ENCODE peak calls at places on chromosome 11, in seven cellular contexts. Q, U, T, S, L, I and V are unnamed samples.

GRCh38 chr11:122852071-122852831 is 14.0 kb downstream of the CRTAM start:
- DNase-seq in Q (no peak), U (no peak), T (no peak), S (no peak), L (no peak), I (no peak), V (no peak)

GRCh38 chr11:120536797-120537169 is 25.2 kb downstream of the GRIK4 start:
- DNase-seq in Q (no peak), U (no peak), T (no peak), S (no peak), L (no peak), I (no peak), V (no peak)

GRCh38 chr11:120601566-120601965 is 90.0 kb downstream of the GRIK4 start:
- DNase-seq in Q (no peak), U (no peak), T (no peak), S (no peak), L (no peak), I (no peak), V (no peak)

GRCh38 chr11:75673977-75674582 is 5.2 kb upstream of the MAP6 start:
- DNase-seq in Q (no peak), U (peak; percentile 55), T (no peak), S (peak; percentile 43), L (no peak), I (peak; percentile 15), V (no peak)

GRCh38 chr11:108787105-108787504 is 122.2 kb downstream of the DDX10 start:
- DNase-seq in Q (no peak), U (no peak), T (no peak), S (no peak), L (no peak), I (no peak), V (no peak)

GRCh38 chr11:31005202-31005601 is 364.3 kb downstream of the DCDC1 start:
- DNase-seq in Q (no peak), U (no peak), T (no peak), S (no peak), L (no peak), I (no peak), V (no peak)

GRCh38 chr11:7060828-7061227 is 28.0 kb upstream of the RBMXL2 start:
- DNase-seq in Q (no peak), U (no peak), T (no peak), S (no peak), L (no peak), I (no peak), V (no peak)

GRCh38 chr11:127649958-127650357 is 649.4 kb upstream of the KIRREL3 start:
- DNase-seq in Q (no peak), U (no peak), T (no peak), S (no peak), L (no peak), I (no peak), V (no peak)

GRCh38 chr11:65060913-65061408 is 2.6 kb upstream of the NAALADL1 start:
- DNase-seq in Q (no peak), U (no peak), T (peak; percentile 67), S (no peak), L (no peak), I (peak; percentile 42), V (no peak)

GRCh38 chr11:115869780-115870431 is 365.7 kb upstream of the CADM1 start:
- DNase-seq in Q (peak; percentile 55), U (no peak), T (peak; percentile 60), S (no peak), L (peak; percentile 51), I (peak; percentile 13), V (peak; percentile 57)

GRCh38 chr11:40842750-40843339 is 616.6 kb downstream of the LRRC4C start:
- DNase-seq in Q (no peak), U (no peak), T (no peak), S (no peak), L (no peak), I (no peak), V (no peak)

GRCh38 chr11:117083011-117083940 is 15.0 kb downstream of the SIK3 start:
- DNase-seq in Q (no peak), U (no peak), T (no peak), S (no peak), L (no peak), I (no peak), V (no peak)

GRCh38 chr11:67397536-67397935 is 4.1 kb downstream of the PPP1CA start:
- DNase-seq in Q (no peak), U (no peak), T (no peak), S (no peak), L (no peak), I (no peak), V (no peak)

GRCh38 chr11:67395555-67396257 is 3.9 kb downstream of the RAD9A start:
- DNase-seq in Q (no peak), U (no peak), T (no peak), S (no peak), L (no peak), I (no peak), V (no peak)

GRCh38 chr11:67397986-67398660 is 3.5 kb downstream of the PPP1CA start:
- DNase-seq in Q (no peak), U (no peak), T (no peak), S (no peak), L (no peak), I (no peak), V (no peak)

GRCh38 chr11:67396258-67396581 is 4.4 kb downstream of the RAD9A start:
- DNase-seq in Q (no peak), U (no peak), T (no peak), S (no peak), L (no peak), I (no peak), V (no peak)

DNA sequence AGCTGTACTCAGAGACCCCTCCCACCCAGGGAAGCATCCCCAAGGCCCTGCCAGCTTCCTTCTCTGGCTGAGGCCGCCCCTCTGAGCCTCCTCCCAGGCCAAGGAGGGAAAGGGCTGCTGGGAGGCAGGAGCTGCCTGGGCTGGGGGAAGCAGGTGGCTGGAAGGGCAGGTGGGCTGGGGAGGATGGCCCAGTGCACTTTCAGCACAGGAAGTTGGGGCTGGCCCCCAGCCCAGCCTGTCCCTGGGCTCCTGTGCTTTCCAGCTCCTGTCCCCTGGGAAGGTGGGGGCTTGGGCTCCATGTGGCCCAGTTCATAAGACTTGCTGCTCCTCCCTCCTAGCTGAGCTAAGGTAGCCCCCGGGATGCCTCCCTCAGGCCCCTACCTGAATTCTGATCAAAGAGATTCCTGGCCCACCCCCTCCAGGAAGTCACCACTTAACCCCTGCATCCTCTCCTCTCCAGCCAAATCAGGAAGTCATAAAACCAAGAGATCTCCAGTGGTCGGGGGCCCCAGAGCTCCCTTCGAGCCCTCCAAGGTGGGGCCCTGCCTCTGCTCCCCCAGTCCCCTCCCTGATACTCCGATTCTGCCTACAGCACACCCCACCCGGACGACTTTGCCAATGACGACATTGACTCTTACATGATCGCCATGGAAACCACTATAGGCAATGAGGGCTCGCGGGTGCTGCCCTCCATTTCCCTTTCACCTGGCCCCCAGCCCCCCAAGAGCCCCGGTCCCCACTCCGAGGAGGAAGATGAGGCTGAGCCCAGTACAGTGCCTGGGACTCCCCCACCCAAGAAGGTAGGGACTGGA is 4.9 kb downstream of the PPP1CA start:
- DNase-seq in Q (no peak), U (no peak), T (no peak), S (no peak), L (no peak), I (no peak), V (no peak)
- H3K36me3 ChIP-seq in Q (peaks cover 22% of the 10 kb centered on the region), U (peaks cover 69% of the 10 kb centered on the region), T (peaks cover 25% of the 10 kb centered on the region), S (peaks cover 37% of the 10 kb centered on the region), L (peaks cover 30% of the 10 kb centered on the region), I (peaks cover 19% of the 10 kb centered on the region), V (peaks cover 74% of the 10 kb centered on the region)

DNA sequence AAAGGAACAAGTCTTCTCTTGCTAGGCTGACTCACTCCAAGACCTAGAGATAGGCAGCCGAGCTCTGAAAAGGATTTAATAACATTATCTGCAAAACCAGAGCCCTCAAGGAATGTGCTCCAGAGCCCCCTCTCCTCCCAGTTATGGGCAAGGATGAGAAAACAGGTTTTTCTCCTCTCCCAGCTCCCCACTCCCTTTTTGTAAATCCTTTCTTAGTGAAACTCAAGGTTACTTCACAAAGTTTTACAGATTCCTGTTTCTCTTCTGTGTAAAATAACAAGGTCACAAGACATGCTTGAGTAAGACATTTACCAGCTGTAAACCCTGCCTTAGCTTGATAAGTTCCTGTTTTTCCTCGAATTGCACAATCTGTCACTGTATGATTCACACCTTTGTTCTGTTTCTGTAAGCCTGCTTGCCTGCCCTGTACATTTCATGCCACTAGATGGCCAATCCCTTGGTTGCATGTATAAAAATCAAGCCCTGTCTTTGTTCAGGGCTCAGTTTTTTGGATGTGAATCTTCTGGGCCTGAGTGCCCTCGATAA is 489.4 kb downstream of the KCNA4 start:
- DNase-seq in Q (no peak), U (no peak), T (no peak), S (peak; percentile 15), L (no peak), I (peak; percentile 35), V (no peak)
- TF ChIP-seq YY1 in Q (no peak), U (no peak), T (no peak), S (no peak), L (no peak), I (no peak), V (no peak)

GRCh38 chr11:70604630-70605520 is 206.5 kb downstream of the CTTN start:
- DNase-seq in Q (no peak), U (no peak), T (no peak), S (no peak), L (no peak), I (no peak), V (no peak)

GRCh38 chr11:70604221-70604620 is 205.9 kb downstream of the CTTN start:
- DNase-seq in Q (no peak), U (no peak), T (no peak), S (no peak), L (no peak), I (no peak), V (no peak)

GRCh38 chr11:70603064-70603755 is 204.9 kb downstream of the CTTN start:
- DNase-seq in Q (no peak), U (no peak), T (no peak), S (no peak), L (no peak), I (no peak), V (no peak)

GRCh38 chr11:70603756-70604211 is 205.5 kb downstream of the CTTN start:
- DNase-seq in Q (no peak), U (no peak), T (no peak), S (no peak), L (no peak), I (no peak), V (no peak)

GRCh38 chr11:70601861-70602575 is 203.7 kb downstream of the CTTN start:
- DNase-seq in Q (no peak), U (no peak), T (no peak), S (no peak), L (no peak), I (no peak), V (no peak)
- H3K36me3 ChIP-seq in Q (no peaks in the 10 kb centered on the region), U (no peaks in the 10 kb centered on the region), T (no peaks in the 10 kb centered on the region), S (no peaks in the 10 kb centered on the region), L (no peaks in the 10 kb centered on the region), I (peaks cover 3% of the 10 kb centered on the region), V (no peaks in the 10 kb centered on the region)

DNA sequence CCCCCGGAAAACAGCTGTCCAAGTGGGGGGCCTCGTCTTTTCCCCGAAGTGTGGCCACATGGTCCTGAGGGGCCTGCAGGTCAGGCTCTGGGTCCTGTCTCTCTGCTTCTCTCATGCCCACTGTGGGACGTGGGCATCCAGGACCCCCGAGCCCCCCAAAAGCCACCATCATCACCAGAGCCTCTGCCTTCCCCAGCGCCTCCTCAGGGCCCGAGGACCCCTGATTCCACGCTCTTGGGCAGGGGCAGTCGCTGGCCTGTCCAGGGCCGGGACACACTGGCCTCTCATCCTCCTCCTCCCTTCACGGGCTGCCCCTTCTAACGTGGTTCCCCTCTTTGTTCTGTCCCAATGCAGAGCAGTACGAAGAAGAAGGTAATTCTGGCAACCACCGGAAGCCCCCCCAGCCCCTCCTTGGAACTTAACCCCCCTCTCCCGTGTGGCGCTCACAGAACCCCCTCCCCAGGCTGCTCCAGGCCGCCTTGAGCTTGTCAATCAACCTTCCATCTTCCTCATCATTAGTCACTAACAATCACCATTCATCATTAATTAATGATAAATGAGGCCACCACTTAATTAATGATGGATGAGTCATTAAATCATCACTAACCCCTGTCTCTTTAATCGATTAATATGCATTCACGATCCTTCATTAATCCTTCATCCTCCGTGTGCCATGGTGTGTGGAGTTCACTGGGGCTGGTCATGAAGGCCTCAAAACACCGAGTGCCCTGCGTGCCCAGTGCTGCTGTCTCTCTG is 3.9 kb downstream of the TNNT3 start:
- DNase-seq in Q (no peak), U (no peak), T (no peak), S (no peak), L (no peak), I (no peak), V (no peak)
- TF ChIP-seq YY1 in Q (no peak), U (no peak), T (no peak), S (no peak), L (no peak), I (no peak), V (no peak)